ENCODE peak calls at places on chromosomes 7 and 10, in ten cellular contexts. P, D, T, Z, W, G, F, H, N and K are unnamed samples.

GRCh38 chr7:112634107-112634506 is 153.3 kb downstream of the LSMEM1 start:
- DNase-seq in P (no peak), D (no peak), T (no peak), Z (no peak), W (no peak), G (no peak), F (no peak), H (no peak), N (no peak), K (no peak)

GRCh38 chr7:26650081-26650480 is 214.3 kb downstream of the SKAP2 start:
- DNase-seq in P (no peak), D (no peak), T (no peak), Z (no peak), W (no peak), G (no peak), F (no peak), H (no peak), N (no peak), K (no peak)

GRCh38 chr10:89625041-89625765 is 19.8 kb downstream of the PANK1 start:
- DNase-seq in P (peak; percentile 14), D (peak; percentile 18), T (no peak), Z (no peak), W (no peak), G (no peak), F (no peak), H (no peak), N (peak; percentile 3), K (no peak)

GRCh38 chr10:31321396-31321941 is 2.5 kb downstream of the ZEB1 start:
- DNase-seq in P (peak; percentile 31), D (no peak), T (no peak), Z (no peak), W (no peak), G (peak; percentile 10), F (no peak), H (peak; percentile 29), N (peak; percentile 47), K (no peak)

GRCh38 chr10:84826704-84827103 is 498.3 kb downstream of the CCSER2 start:
- DNase-seq in P (no peak), D (peak; percentile 77), T (no peak), Z (no peak), W (no peak), G (no peak), F (no peak), H (no peak), N (peak; percentile 2), K (no peak)

GRCh38 chr7:70696139-70696782 is 435.7 kb upstream of the GALNT17 start:
- DNase-seq in P (peak; percentile 12), D (peak; percentile 31), T (no peak), Z (no peak), W (no peak), G (no peak), F (no peak), H (peak; percentile 50), N (peak; percentile 57), K (no peak)

GRCh38 chr7:50704844-50705243 is 77.9 kb downstream of the GRB10 start:
- DNase-seq in P (no peak), D (no peak), T (no peak), Z (no peak), W (no peak), G (no peak), F (no peak), H (no peak), N (no peak), K (no peak)

GRCh38 chr10:30433286-30433778 is 652 bp upstream of the MAP3K8 start:
- DNase-seq in P (peak; percentile 92), D (peak; percentile 91), T (no peak), Z (no peak), W (peak; percentile 78), G (no peak), F (no peak), H (no peak), N (peak; percentile 88), K (no peak)

GRCh38 chr7:106369349-106369748 is 84.6 kb upstream of the NAMPT start:
- DNase-seq in P (peak; percentile 77), D (peak; percentile 35), T (no peak), Z (peak; percentile 62), W (no peak), G (no peak), F (no peak), H (no peak), N (peak; percentile 91), K (no peak)

GRCh38 chr7:132102942-132103341 is 473.3 kb downstream of the PLXNA4 start:
- DNase-seq in P (no peak), D (no peak), T (no peak), Z (no peak), W (no peak), G (no peak), F (no peak), H (no peak), N (no peak), K (no peak)

GRCh38 chr10:43252785-43253341 is 14.0 kb downstream of the RASGEF1A start:
- DNase-seq in P (no peak), D (no peak), T (no peak), Z (no peak), W (no peak), G (no peak), F (no peak), H (no peak), N (no peak), K (peak; percentile 74)

GRCh38 chr7:23335621-23336020 is 36.5 kb downstream of the MALSU1 start:
- DNase-seq in P (peak; percentile 33), D (no peak), T (no peak), Z (no peak), W (no peak), G (no peak), F (no peak), H (no peak), N (no peak), K (no peak)

GRCh38 chr10:123428302-123428701 is 237.9 kb upstream of the GPR26 start:
- DNase-seq in P (no peak), D (no peak), T (no peak), Z (no peak), W (no peak), G (no peak), F (no peak), H (no peak), N (no peak), K (no peak)

GRCh38 chr7:16026253-16027020 is 340.0 kb upstream of the MEOX2 start:
- DNase-seq in P (peak; percentile 74), D (no peak), T (no peak), Z (no peak), W (no peak), G (no peak), F (no peak), H (no peak), N (no peak), K (no peak)

GRCh38 chr10:8235253-8236027 is 181.0 kb downstream of the GATA3 start:
- DNase-seq in P (no peak), D (no peak), T (no peak), Z (no peak), W (no peak), G (no peak), F (no peak), H (no peak), N (no peak), K (no peak)

GRCh38 chr7:118753464-118753863 is 529.0 kb downstream of the ANKRD7 start:
- DNase-seq in P (no peak), D (no peak), T (no peak), Z (no peak), W (no peak), G (no peak), F (no peak), H (no peak), N (no peak), K (no peak)

GRCh38 chr10:15238553-15239335 is 70.3 kb upstream of the NMT2 start:
- DNase-seq in P (peak; percentile 24), D (no peak), T (no peak), Z (no peak), W (no peak), G (no peak), F (no peak), H (no peak), N (peak; percentile 60), K (no peak)

GRCh38 chr7:23347682-23348180 is 48.6 kb downstream of the MALSU1 start:
- DNase-seq in P (peak; percentile 83), D (peak; percentile 37), T (no peak), Z (peak; percentile 81), W (no peak), G (no peak), F (no peak), H (no peak), N (peak; percentile 93), K (no peak)

GRCh38 chr10:101388671-101389276 is 34.8 kb downstream of the BTRC start:
- DNase-seq in P (no peak), D (no peak), T (no peak), Z (no peak), W (no peak), G (no peak), F (no peak), H (no peak), N (no peak), K (no peak)

GRCh38 chr10:118106426-118106825 is 59.7 kb upstream of the RAB11FIP2 start:
- DNase-seq in P (peak; percentile 61), D (peak; percentile 44), T (no peak), Z (peak; percentile 3), W (no peak), G (no peak), F (no peak), H (no peak), N (peak; percentile 43), K (no peak)

GRCh38 chr10:3482200-3482993 is 302.6 kb downstream of the KLF6 start:
- DNase-seq in P (peak; percentile 91), D (peak; percentile 77), T (no peak), Z (peak; percentile 86), W (peak; percentile 42), G (no peak), F (no peak), H (peak; percentile 81), N (peak; percentile 97), K (no peak)

GRCh38 chr7:155216475-155217272 is 81.0 kb upstream of the INSIG1 start:
- DNase-seq in P (no peak), D (no peak), T (no peak), Z (no peak), W (no peak), G (no peak), F (no peak), H (no peak), N (peak; percentile 43), K (no peak)

GRCh38 chr7:42574693-42575084 is 337.2 kb downstream of the C7orf25 start:
- DNase-seq in P (no peak), D (peak; percentile 25), T (no peak), Z (no peak), W (no peak), G (no peak), F (no peak), H (no peak), N (peak; percentile 45), K (no peak)

GRCh38 chr10:21399392-21400015 is 126.0 kb downstream of the SKIDA1 start:
- DNase-seq in P (peak; percentile 83), D (peak; percentile 38), T (no peak), Z (peak; percentile 95), W (no peak), G (no peak), F (no peak), H (peak; percentile 24), N (peak; percentile 91), K (no peak)

GRCh38 chr10:111203615-111204014 is 126.8 kb downstream of the ADRA2A start:
- DNase-seq in P (no peak), D (no peak), T (no peak), Z (no peak), W (peak; percentile 43), G (no peak), F (no peak), H (no peak), N (no peak), K (no peak)

GRCh38 chr7:1611708-1612241 is 41.9 kb upstream of the PSMG3 start:
- DNase-seq in P (peak; percentile 78), D (peak; percentile 20), T (no peak), Z (peak; percentile 87), W (no peak), G (no peak), F (no peak), H (no peak), N (peak; percentile 92), K (no peak)

GRCh38 chr10:18230794-18231193 is 90.6 kb downstream of the CACNB2 start:
- DNase-seq in P (no peak), D (no peak), T (no peak), Z (no peak), W (no peak), G (no peak), F (no peak), H (no peak), N (peak; percentile 65), K (no peak)

GRCh38 chr10:77111611-77112550 is 525.7 kb downstream of the KCNMA1 start:
- DNase-seq in P (peak; percentile 83), D (peak; percentile 76), T (no peak), Z (peak; percentile 88), W (no peak), G (no peak), F (no peak), H (peak; percentile 12), N (peak; percentile 83), K (peak; percentile 78)